ENCODE peak calls at places on chromosome 1, in four cellular contexts. One of them, this sample, is unnamed.

GRCh38 chr1:119133987-119134386 is 6.5 kb downstream of the WARS2 start:
- DNase-seq in right lobe of liver: no peak
- DNase-seq in IMR-90: peak; percentile 63
- DNase-seq in upper lobe of right lung: no peak
- DNase-seq in this sample: peak; percentile 31

GRCh38 chr1:148372731-148373130 is 110.4 kb downstream of the PPIAL4G start:
- DNase-seq in right lobe of liver: no peak
- DNase-seq in IMR-90: peak; percentile 44
- DNase-seq in upper lobe of right lung: no peak
- DNase-seq in this sample: peak; percentile 21

GRCh38 chr1:87603636-87604035 is 275.0 kb downstream of the LMO4 start:
- DNase-seq in right lobe of liver: no peak
- DNase-seq in IMR-90: no peak
- DNase-seq in upper lobe of right lung: no peak
- DNase-seq in this sample: no peak

GRCh38 chr1:14529436-14529835 is 69.0 kb upstream of the KAZN start:
- DNase-seq in right lobe of liver: no peak
- DNase-seq in IMR-90: no peak
- DNase-seq in upper lobe of right lung: no peak
- DNase-seq in this sample: no peak

GRCh38 chr1:15330028-15330427 is 79.7 kb upstream of the EFHD2 start:
- DNase-seq in right lobe of liver: no peak
- DNase-seq in IMR-90: no peak
- DNase-seq in upper lobe of right lung: no peak
- DNase-seq in this sample: no peak

GRCh38 chr1:109819365-109819764 is 55.6 kb upstream of the EPS8L3 start:
- DNase-seq in right lobe of liver: no peak
- DNase-seq in IMR-90: no peak
- DNase-seq in upper lobe of right lung: no peak
- DNase-seq in this sample: no peak

GRCh38 chr1:216566809-216567208 is 143.6 kb upstream of the USH2A start:
- DNase-seq in right lobe of liver: no peak
- DNase-seq in IMR-90: peak; percentile 45
- DNase-seq in upper lobe of right lung: no peak
- DNase-seq in this sample: peak; percentile 35

GRCh38 chr1:209150114-209150513 is 433.4 kb upstream of the CAMK1G start:
- DNase-seq in right lobe of liver: no peak
- DNase-seq in IMR-90: peak; percentile 15
- DNase-seq in upper lobe of right lung: no peak
- DNase-seq in this sample: peak; percentile 60

GRCh38 chr1:226763741-226764264 is 24.7 kb upstream of the ITPKB start:
- DNase-seq in right lobe of liver: no peak
- DNase-seq in IMR-90: peak; percentile 96
- DNase-seq in upper lobe of right lung: no peak
- DNase-seq in this sample: peak; percentile 90

GRCh38 chr1:197918815-197919522 is 1.8 kb downstream of the LHX9 start:
- DNase-seq in right lobe of liver: no peak
- DNase-seq in IMR-90: no peak
- DNase-seq in upper lobe of right lung: no peak
- DNase-seq in this sample: no peak

GRCh38 chr1:117017648-117018047 is 16.1 kb downstream of the CD101 start:
- DNase-seq in right lobe of liver: no peak
- DNase-seq in IMR-90: no peak
- DNase-seq in upper lobe of right lung: peak; percentile 70
- DNase-seq in this sample: no peak

GRCh38 chr1:112618114-112618720 is 724 bp downstream of the ST7L start:
- DNase-seq in right lobe of liver: no peak
- DNase-seq in IMR-90: peak; percentile 44
- DNase-seq in upper lobe of right lung: no peak
- DNase-seq in this sample: peak; percentile 46
- TF ChIP-seq CTCF in right lobe of liver: no peak
- TF ChIP-seq CTCF in IMR-90: no peak
- TF ChIP-seq CTCF in upper lobe of right lung: no peak
- TF ChIP-seq CTCF in this sample: no peak

DNA sequence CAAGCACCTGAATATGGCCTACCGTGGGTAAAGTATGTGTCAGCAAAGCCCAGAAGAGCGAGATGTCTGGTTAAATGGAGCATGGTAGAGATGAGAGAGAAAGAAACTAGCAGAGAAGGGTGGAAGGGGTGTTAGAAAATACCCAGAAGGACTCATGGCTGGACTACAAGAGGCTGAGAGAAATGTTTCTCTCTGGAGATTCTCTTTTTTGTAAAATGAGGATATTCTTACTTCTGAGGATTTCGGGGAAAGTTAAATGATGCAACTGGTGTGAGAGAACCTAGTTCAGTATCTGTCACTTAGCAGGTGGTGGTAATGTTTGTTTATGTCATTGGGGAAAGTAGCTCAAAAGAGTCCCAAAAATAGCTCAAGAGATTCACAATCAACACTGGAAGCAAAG is 7.2 kb upstream of the EPS15 start:
- DNase-seq in right lobe of liver: no peak
- DNase-seq in IMR-90: no peak
- DNase-seq in upper lobe of right lung: no peak
- DNase-seq in this sample: no peak
- H3K4me3 ChIP-seq in right lobe of liver: no peak overlapping the region
- H3K4me3 ChIP-seq in IMR-90: no peak overlapping the region
- H3K4me3 ChIP-seq in upper lobe of right lung: no peak overlapping the region
- H3K4me3 ChIP-seq in this sample: no peak overlapping the region

DNA sequence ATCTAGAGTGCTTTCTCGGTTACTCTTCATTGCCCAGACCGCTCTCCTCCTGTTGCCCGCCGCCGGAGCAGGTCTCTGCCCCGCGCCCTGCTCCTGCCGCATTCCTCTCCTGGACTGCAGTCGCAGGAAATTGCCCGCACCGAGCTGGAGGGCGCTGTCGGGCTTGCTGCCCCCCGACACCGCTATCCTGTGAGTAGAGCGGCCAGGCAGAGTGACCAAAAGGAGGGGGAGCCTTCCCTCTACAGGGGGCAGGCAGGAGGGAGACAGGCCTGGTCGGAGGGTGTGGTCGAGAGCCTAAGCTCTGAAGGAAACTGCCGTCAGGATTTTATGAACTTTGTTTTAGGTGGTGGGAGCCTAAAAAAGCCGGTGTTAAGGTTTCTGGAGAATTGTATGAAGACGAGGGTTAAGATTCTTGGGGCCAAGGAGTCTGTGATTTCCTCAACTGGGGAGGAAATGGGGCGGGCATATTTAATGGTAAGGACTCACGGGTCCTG is 506 bp downstream of the LRIG2 start:
- DNase-seq in right lobe of liver: peak; percentile 69
- DNase-seq in IMR-90: peak; percentile 61
- DNase-seq in upper lobe of right lung: no peak
- DNase-seq in this sample: peak; percentile 61
- TF ChIP-seq CTCF in right lobe of liver: peak; percentile 17
- TF ChIP-seq CTCF in IMR-90: peak; percentile 56
- TF ChIP-seq CTCF in upper lobe of right lung: no peak
- TF ChIP-seq CTCF in this sample: peak; percentile 71

DNA sequence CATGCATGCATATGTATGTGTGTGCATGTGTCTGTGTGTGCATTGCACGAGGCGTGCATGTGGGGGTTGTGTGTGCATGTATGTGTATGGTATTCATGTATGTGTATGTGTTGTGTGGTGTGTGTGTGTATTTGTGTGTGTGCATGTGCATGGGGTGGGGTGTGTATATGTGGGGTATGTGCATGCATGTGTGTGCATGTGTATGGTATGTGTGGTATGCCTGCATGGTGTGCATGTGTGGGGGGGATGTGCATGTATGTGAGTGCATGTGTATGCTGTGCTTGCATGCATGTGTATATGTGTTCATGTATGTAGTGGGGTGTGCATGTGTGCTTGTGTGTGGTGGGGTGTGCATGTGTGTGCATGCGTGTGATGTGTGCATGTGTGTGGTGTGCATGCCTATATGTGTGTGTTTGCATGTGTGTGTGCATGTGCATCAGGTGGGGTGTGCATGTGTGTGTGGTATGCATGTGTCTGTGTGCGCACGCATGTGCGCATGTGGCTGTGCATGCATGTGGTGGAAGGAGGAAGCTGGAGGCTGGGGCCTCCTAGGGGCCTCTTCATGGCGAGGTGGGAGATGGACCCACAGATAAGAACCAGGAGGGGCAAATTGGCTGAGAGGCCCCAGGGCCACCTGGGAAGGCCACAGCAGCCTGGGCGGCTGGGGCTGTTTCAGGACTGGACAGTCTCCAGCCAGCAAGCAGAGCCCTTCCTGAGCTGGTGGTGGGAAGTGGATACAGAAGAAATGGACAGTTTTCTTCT is 35.9 kb upstream of the ARF1 start:
- DNase-seq in right lobe of liver: no peak
- DNase-seq in IMR-90: no peak
- DNase-seq in upper lobe of right lung: peak; percentile 46
- DNase-seq in this sample: no peak
- H3K4me3 ChIP-seq in right lobe of liver: no peak overlapping the region
- H3K4me3 ChIP-seq in IMR-90: no peak overlapping the region
- H3K4me3 ChIP-seq in upper lobe of right lung: no peak overlapping the region
- H3K4me3 ChIP-seq in this sample: no peak overlapping the region

DNA sequence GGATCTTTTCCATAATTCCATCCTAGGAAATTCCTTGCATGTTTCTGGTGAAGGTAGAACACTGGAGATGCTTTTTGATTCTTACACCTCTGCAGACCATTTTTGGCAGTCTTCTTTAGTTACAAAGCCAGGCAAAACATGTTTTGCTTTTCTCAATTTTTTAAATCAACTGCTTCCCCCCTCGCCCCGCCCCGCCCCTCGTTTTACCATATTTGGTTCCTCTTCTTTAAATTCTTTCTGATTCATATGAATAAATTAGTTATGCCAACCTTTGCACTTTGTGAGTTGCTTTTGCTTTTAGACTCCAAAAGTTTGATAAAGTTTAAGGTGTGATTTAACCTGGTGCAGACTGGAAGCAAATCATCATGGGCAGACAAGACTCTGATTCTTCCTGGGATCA is 78.8 kb upstream of the AK4 start:
- DNase-seq in right lobe of liver: no peak
- DNase-seq in IMR-90: no peak
- DNase-seq in upper lobe of right lung: no peak
- DNase-seq in this sample: no peak
- TF ChIP-seq CTCF in right lobe of liver: no peak
- TF ChIP-seq CTCF in IMR-90: no peak
- TF ChIP-seq CTCF in upper lobe of right lung: no peak
- TF ChIP-seq CTCF in this sample: no peak

GRCh38 chr1:46544561-46545240 is 6.7 kb downstream of the KNCN start:
- DNase-seq in right lobe of liver: no peak
- DNase-seq in IMR-90: no peak
- DNase-seq in upper lobe of right lung: no peak
- DNase-seq in this sample: no peak
- H3K4me3 ChIP-seq in right lobe of liver: no peak overlapping the region
- H3K4me3 ChIP-seq in IMR-90: no peak overlapping the region
- H3K4me3 ChIP-seq in upper lobe of right lung: no peak overlapping the region
- H3K4me3 ChIP-seq in this sample: no peak overlapping the region

DNA sequence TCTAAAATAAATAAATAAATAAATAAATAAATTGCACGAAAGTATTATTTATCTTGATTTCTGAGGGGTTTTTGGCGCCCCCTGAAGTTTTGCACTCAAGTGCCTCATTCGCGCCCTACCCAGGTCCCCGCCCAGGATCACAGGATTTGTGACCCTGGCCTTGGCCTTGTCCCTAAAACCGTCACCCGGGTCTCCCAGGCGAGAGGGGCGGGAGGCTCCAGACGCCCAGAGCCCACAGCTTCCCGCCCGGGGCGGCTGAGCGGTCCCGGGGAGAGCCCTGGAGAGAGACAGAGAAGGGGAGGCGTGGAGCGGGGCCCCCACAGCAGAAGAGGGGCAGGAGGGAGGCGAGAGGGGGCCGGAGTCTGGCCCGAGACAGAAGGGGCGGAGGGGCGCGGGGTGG is 91.8 kb upstream of the CASZ1 start:
- DNase-seq in right lobe of liver: no peak
- DNase-seq in IMR-90: no peak
- DNase-seq in upper lobe of right lung: no peak
- DNase-seq in this sample: no peak
- TF ChIP-seq CTCF in right lobe of liver: no peak
- TF ChIP-seq CTCF in IMR-90: no peak
- TF ChIP-seq CTCF in upper lobe of right lung: no peak
- TF ChIP-seq CTCF in this sample: no peak